ENCODE peak calls at places on chromosomes 13 and 19, in nine cellular contexts. E is AG04450; M is body of pancreas; W is mesendoderm; J is psoas muscle; K is iPS DF 6.9; Q is IMR-90; A is substantia nigra; Z is CD4-positive, alpha-beta T cell. H is an unnamed sample.

GRCh38 chr19:3397266-3398022 is 31.1 kb downstream of the NFIC start:
- DNase-seq in Z (no peak), E (no peak), M (peak), A (peak), W (no peak), J (no peak), K (no peak), Q (no peak), H (no peak)

GRCh38 chr19:7722231-7722651 is 9.7 kb downstream of the CLEC4G start:
- DNase-seq in A (no peak), J (no peak), W (no peak), K (no peak), Q (no peak), Z (no peak), M (no peak), E (no peak), H (no peak)

GRCh38 chr19:13102666-13103584 is at the start of gene LYL1:
- DNase-seq in Q (no peak), E (no peak), W (peak), J (peak), Z (no peak), K (no peak), A (no peak), M (peak), H (no peak)

GRCh38 chr13:89227356-89227755 is 1556.2 kb downstream of the SLITRK5 start:
- DNase-seq in J (no peak), Z (no peak), Q (no peak), E (no peak), M (no peak), W (no peak), K (no peak), A (no peak), H (no peak)

GRCh38 chr19:1136201-1136600 is 32.4 kb downstream of the GPX4 start:
- DNase-seq in W (no peak), Z (no peak), E (no peak), J (no peak), M (no peak), K (no peak), Q (no peak), A (no peak), H (no peak)

GRCh38 chr19:16470541-16470910 is 1.2 kb downstream of the EPS15L1 start:
- DNase-seq in M (no peak), J (no peak), Z (no peak), W (peak), Q (no peak), K (no peak), A (no peak), E (no peak), H (no peak)

GRCh38 chr13:71949441-71949840 is 82.4 kb upstream of the DACH1 start:
- DNase-seq in E (no peak), A (no peak), K (no peak), Q (no peak), W (no peak), J (no peak), Z (no peak), M (no peak), H (peak)

GRCh38 chr13:73522937-73523336 is 464.1 kb downstream of the KLF5 start:
- DNase-seq in Z (no peak), Q (no peak), E (no peak), W (peak), M (no peak), K (no peak), A (no peak), J (no peak), H (no peak)

GRCh38 chr13:27868639-27869435 is 51.0 kb upstream of the PDX1 start:
- DNase-seq in J (no peak), Q (peak), E (no peak), Z (no peak), M (no peak), W (peak), K (no peak), A (no peak), H (no peak)

GRCh38 chr13:107185889-107186288 is 618.0 kb upstream of the ARGLU1 start:
- DNase-seq in K (no peak), Q (peak), E (no peak), Z (no peak), W (no peak), A (no peak), M (no peak), J (no peak), H (no peak)

GRCh38 chr13:37889102-37889501 is 19.5 kb upstream of the TRPC4 start:
- DNase-seq in M (no peak), A (no peak), Q (peak), K (no peak), W (no peak), E (no peak), J (no peak), Z (no peak), H (no peak)

GRCh38 chr13:77022341-77022740 is 4.6 kb downstream of the FBXL3 start:
- DNase-seq in A (no peak), Q (peak), Z (no peak), J (no peak), E (no peak), M (no peak), W (no peak), K (no peak), H (no peak)

GRCh38 chr19:48271531-48272151 is 1.8 kb downstream of the ZNF114 start:
- DNase-seq in K (no peak), E (no peak), Z (no peak), M (peak), Q (peak), J (peak), W (peak), A (no peak), H (no peak)

GRCh38 chr19:15468675-15469512 is 4.5 kb upstream of the RASAL3 start:
- DNase-seq in Z (no peak), J (no peak), A (no peak), E (no peak), M (no peak), Q (no peak), K (no peak), W (no peak), H (no peak)

GRCh38 chr13:106522898-106523525 is 12.4 kb downstream of the EFNB2 start:
- DNase-seq in A (no peak), E (no peak), Z (no peak), M (no peak), Q (no peak), K (no peak), W (no peak), J (no peak), H (no peak)

GRCh38 chr13:107124730-107125129 is 556.8 kb upstream of the ARGLU1 start:
- DNase-seq in Z (no peak), J (no peak), Q (no peak), E (no peak), W (no peak), M (no peak), A (no peak), K (no peak), H (no peak)

GRCh38 chr13:29520671-29521070 is 74.8 kb downstream of the SLC7A1 start:
- DNase-seq in E (peak), Z (no peak), M (no peak), W (no peak), J (no peak), Q (peak), A (no peak), K (no peak), H (no peak)

GRCh38 chr13:102856603-102857002 is 10.8 kb downstream of the ERCC5 start:
- DNase-seq in W (no peak), Z (no peak), Q (no peak), K (no peak), M (peak), E (no peak), J (peak), A (no peak), H (no peak)

GRCh38 chr13:95656386-95657015 is 12.0 kb upstream of the DZIP1 start:
- DNase-seq in A (no peak), K (no peak), E (no peak), M (no peak), W (no peak), Q (no peak), J (no peak), Z (no peak), H (no peak)

GRCh38 chr19:23381114-23381513 is 14.2 kb downstream of the ZNF91 start:
- DNase-seq in K (no peak), A (no peak), J (no peak), M (no peak), W (no peak), Q (no peak), Z (no peak), E (no peak), H (no peak)

GRCh38 chr19:5664515-5664914 is 15.8 kb downstream of the MICOS13 start:
- DNase-seq in M (no peak), E (no peak), W (no peak), J (no peak), K (no peak), A (no peak), Q (no peak), Z (no peak), H (no peak)
- H3K27ac ChIP-seq in M (no peak), E (no peak), W (no peak), J (peak), K (no peak), A (no peak), Q (no peak), Z (no peak), H (no peak)

DNA sequence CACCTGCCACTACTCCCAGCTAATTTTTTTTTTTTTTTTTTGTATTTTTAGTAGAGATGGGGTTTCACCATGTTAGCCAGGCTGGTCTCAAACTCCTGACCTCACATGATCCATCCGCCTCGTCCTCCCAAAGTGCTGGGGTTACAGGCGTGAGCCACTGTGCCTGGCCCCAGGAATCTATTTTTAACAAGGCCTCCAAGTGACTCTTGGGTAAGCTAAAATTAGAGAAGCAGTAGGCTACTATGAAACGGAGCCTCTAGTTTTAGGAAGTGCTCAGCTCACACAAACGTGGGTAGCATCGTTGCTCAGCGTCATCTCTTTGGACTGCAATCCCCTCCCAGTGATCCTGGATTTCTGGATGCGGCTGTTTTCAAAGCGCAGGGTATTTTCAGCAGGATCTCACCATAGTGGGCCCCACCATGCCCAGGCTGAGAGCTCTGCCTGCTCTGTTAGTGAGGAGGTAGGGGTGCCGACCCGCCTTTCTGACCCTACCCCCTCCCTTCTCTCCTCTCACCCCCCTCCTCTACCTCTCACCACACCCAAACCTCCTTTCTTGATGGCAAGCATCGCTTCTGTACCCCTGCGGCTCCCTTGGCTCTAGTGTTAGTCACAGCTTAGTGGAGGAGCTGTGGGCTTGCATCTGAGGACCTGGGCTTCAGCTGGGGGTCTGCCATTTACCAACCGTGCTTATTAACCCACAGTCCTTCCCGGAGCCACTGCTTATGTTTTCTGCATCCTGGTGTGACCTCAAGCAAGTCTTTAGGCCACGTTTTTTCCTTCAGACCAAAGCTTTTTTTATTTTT is 34.2 kb downstream of the GJA3 start:
- DNase-seq in Q (no peak), M (no peak), A (no peak), W (no peak), E (no peak), K (no peak), J (no peak), Z (no peak), H (no peak)
- H3K27ac ChIP-seq in Q (no peak), M (no peak), A (no peak), W (no peak), E (no peak), K (no peak), J (peak), Z (no peak), H (no peak)

DNA sequence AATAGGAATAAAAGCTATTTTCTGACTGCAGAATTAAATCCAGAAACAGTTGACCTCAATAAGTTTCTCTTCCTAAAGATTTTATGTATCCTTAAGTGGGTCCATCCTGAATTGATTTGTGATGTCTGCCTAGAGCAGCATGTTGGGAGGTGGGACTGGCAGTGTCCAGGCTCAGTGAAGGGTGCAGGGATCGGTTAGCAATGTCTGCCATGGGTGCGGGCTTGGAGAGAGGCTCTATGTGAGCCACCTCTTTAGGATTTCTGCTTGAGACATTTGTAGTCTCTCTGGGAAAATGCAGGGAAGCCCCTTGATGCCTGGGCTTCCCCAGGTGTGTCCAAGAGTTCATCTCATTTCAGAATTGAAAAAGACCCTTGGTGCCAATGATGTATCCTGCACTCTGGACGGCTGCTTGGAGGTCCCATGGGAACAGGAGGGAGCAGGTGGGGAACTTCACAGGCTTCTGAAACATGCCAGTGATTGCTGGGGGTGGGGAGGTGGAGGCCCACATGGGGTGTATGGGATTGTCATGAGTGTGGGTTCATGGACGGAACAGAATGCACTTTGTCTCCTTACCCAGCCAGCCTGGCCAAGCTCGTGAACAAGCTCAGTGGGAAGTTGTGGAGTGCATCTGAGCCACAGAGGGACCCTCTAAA is 6.2 kb upstream of the COLGALT1 start:
- DNase-seq in W (peak), A (no peak), K (no peak), Z (no peak), M (no peak), J (no peak), E (no peak), Q (no peak), H (no peak)
- H3K27ac ChIP-seq in W (no peak), A (no peak), K (no peak), Z (no peak), M (no peak), J (no peak), E (no peak), Q (no peak), H (no peak)

DNA sequence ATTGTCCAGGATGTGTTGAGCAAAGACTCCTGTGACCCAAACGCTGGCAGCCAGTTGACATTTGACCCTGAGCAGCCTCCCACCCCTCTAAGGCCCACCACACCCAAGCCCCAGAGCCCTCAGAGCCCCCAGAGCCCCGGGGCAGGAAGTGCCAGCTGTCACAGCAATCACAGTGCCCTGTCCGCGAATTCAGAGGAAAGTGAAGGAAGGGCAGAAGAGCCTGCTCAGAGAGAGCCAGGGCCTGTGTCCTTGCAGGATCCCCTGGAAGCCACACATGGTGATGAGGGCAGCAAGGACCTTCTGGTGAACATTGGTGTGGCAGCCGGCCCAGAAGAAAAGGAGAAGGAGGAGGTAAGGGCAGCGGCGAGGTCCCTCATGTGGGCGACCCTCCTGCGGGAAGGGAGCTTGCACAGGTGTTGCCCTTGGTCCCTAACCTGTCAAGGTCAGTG is 63.7 kb downstream of the SPATA13 start:
- DNase-seq in M (peak), J (no peak), W (no peak), Z (no peak), K (no peak), A (no peak), Q (no peak), E (no peak), H (no peak)
- H3K27ac ChIP-seq in M (peak), J (no peak), W (no peak), Z (no peak), K (no peak), A (peak), Q (no peak), E (no peak), H (no peak)

GRCh38 chr19:18477974-18478373 is 40.0 kb upstream of the ISYNA1 start:
- DNase-seq in E (no peak), J (no peak), Z (no peak), Q (no peak), M (no peak), A (no peak), W (no peak), K (no peak), H (no peak)

GRCh38 chr19:18479964-18480723 is 41.7 kb downstream of the ELL start:
- DNase-seq in E (no peak), J (peak), A (no peak), K (no peak), M (peak), W (no peak), Z (no peak), Q (peak), H (no peak)

GRCh38 chr19:18477042-18477760 is 39.3 kb upstream of the ISYNA1 start:
- DNase-seq in M (no peak), Q (no peak), E (no peak), A (no peak), K (no peak), J (no peak), W (peak), Z (no peak), H (no peak)

GRCh38 chr19:18476507-18477041 is 38.6 kb upstream of the ISYNA1 start:
- DNase-seq in A (no peak), E (no peak), J (no peak), Q (no peak), W (no peak), K (no peak), M (no peak), Z (no peak), H (no peak)

GRCh38 chr19:18478545-18479311 is 40.8 kb upstream of the ISYNA1 start:
- DNase-seq in A (no peak), W (peak), Q (peak), E (peak), J (peak), Z (peak), K (no peak), M (peak), H (peak)
- H3K27ac ChIP-seq in A (peak), W (no peak), Q (peak), E (peak), J (peak), Z (peak), K (no peak), M (peak), H (peak)

GRCh38 chr19:45659096-45659729 is 8.8 kb upstream of the GIPR start:
- DNase-seq in W (no peak), Q (no peak), Z (no peak), E (no peak), J (no peak), M (no peak), A (no peak), K (no peak), H (no peak)
- H3K27ac ChIP-seq in W (no peak), Q (no peak), Z (no peak), E (no peak), J (no peak), M (no peak), A (no peak), K (no peak), H (no peak)

GRCh38 chr13:99979453-99980200 is 2.0 kb upstream of the ZIC2 start:
- DNase-seq in Z (no peak), Q (no peak), E (no peak), K (no peak), J (no peak), M (no peak), W (peak), A (no peak), H (no peak)
- H3K27ac ChIP-seq in Z (no peak), Q (no peak), E (no peak), K (no peak), J (no peak), M (no peak), W (peak), A (peak), H (no peak)

DNA sequence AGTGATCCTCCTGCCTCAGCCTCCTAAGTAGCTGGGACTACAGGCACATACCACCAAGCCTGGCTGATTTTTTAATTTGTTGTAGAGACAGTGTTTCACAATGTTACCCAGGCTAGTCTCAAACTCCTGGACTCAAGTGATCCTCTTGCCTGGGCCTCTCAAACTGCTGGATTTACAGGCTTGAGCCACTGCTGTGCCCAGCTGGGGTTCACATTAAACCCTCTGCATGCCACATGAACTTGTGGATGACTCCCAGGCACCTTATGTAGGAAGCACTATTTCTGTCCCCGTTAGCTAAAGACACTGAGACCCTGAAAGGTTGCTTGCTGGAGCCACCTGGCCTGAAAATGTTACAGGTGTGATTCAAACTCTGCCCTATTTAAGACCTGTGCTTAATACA is 10.5 kb downstream of the MYH14 start:
- DNase-seq in K (no peak), Z (no peak), E (no peak), J (no peak), W (no peak), M (no peak), Q (no peak), A (no peak), H (no peak)
- H3K27ac ChIP-seq in K (no peak), Z (no peak), E (no peak), J (no peak), W (no peak), M (peak), Q (no peak), A (no peak), H (no peak)

GRCh38 chr13:94249512-94249911 is 230.0 kb downstream of the DCT start:
- DNase-seq in W (peak), Q (peak), A (no peak), J (no peak), Z (no peak), M (no peak), E (peak), K (no peak), H (no peak)
- H3K27ac ChIP-seq in W (no peak), Q (no peak), A (no peak), J (no peak), Z (no peak), M (no peak), E (no peak), K (no peak), H (no peak)

GRCh38 chr13:33349314-33349995 is 63.9 kb upstream of the STARD13 start:
- DNase-seq in E (no peak), M (peak), Z (no peak), K (no peak), J (peak), A (no peak), Q (no peak), W (peak), H (no peak)

GRCh38 chr13:33345842-33346241 is 60.3 kb upstream of the STARD13 start:
- DNase-seq in K (no peak), E (no peak), J (no peak), M (no peak), A (no peak), Z (no peak), W (no peak), Q (no peak), H (no peak)

GRCh38 chr13:33349996-33350826 is 64.7 kb upstream of the STARD13 start:
- DNase-seq in A (no peak), Z (no peak), Q (peak), M (peak), E (no peak), J (peak), W (peak), K (no peak), H (no peak)

GRCh38 chr13:33347866-33348265 is 62.3 kb upstream of the STARD13 start:
- DNase-seq in J (no peak), M (no peak), W (no peak), A (no peak), E (no peak), Q (no peak), Z (no peak), K (no peak), H (no peak)

DNA sequence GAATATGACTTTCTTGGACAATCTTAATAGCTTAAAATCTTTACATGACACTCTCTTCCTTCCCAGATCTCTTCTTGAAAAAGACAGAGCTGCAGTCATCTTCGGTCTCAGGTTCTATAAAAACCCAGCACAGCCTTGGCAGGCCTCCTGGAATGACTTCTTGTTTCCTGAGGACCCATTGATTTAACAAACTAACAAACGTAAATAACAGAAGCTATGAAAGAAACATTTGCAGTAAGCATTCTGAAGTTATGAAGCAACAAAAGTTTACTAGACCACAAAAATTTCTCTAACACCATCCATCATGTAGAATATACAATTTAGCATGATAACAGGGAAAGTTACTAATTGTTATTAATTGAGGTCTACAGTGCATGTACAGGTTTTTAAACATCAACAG is 62.8 kb upstream of the STARD13 start:
- DNase-seq in M (no peak), E (peak), K (no peak), Z (no peak), J (no peak), A (no peak), Q (peak), W (no peak), H (no peak)
- H3K27ac ChIP-seq in M (no peak), E (no peak), K (no peak), Z (no peak), J (no peak), A (no peak), Q (peak), W (no peak), H (no peak)

H was measured in CD4-positive, alpha-beta memory T cell.